ENCODE peak calls at places on chromosomes 13 and 19, in four cellular contexts. Q is adrenal gland, V is uterus, R is fibroblast of mammary gland. M is an unnamed sample.

GRCh38 chr19:46373573-46374359 is 26.9 kb downstream of the PPP5C start:
- DNase-seq in R (peak; percentile 21), V (peak; percentile 54), Q (no peak), M (peak; percentile 96)

GRCh38 chr13:66365101-66365500 is 865.0 kb downstream of the PCDH9 start:
- DNase-seq in V (no peak), R (no peak), Q (no peak), M (no peak)

GRCh38 chr13:77719128-77719527 is 21.6 kb downstream of the SLAIN1 start:
- DNase-seq in Q (no peak), V (no peak), R (no peak), M (no peak)

GRCh38 chr13:63408227-63409202 is 1992.9 kb upstream of the PCDH20 start:
- DNase-seq in Q (no peak), R (peak; percentile 31), V (no peak), M (no peak)

GRCh38 chr13:49625392-49626137 is 2.7 kb upstream of the ARL11 start:
- DNase-seq in R (peak; percentile 28), V (no peak), Q (peak; percentile 92), M (peak; percentile 66)

GRCh38 chr13:107767119-107767518 is 448.2 kb downstream of the LIG4 start:
- DNase-seq in Q (no peak), V (no peak), R (no peak), M (no peak)

GRCh38 chr13:60347174-60347573 is 49.8 kb upstream of the TDRD3 start:
- DNase-seq in V (no peak), Q (no peak), R (no peak), M (no peak)

GRCh38 chr13:112636401-112636975 is 48.5 kb upstream of the TUBGCP3 start:
- DNase-seq in V (peak; percentile 9), Q (no peak), R (no peak), M (no peak)

GRCh38 chr19:17765069-17765618 is 13.9 kb downstream of the FCHO1 start:
- DNase-seq in R (no peak), Q (peak; percentile 42), V (no peak), M (no peak)

GRCh38 chr13:93476175-93476574 is 249.6 kb downstream of the GPC6 start:
- DNase-seq in Q (no peak), V (no peak), R (peak; percentile 51), M (no peak)

GRCh38 chr19:28437390-28438346 is 775.3 kb downstream of the UQCRFS1 start:
- DNase-seq in Q (no peak), V (no peak), R (no peak), M (no peak)

GRCh38 chr13:73064991-73065390 is 6.2 kb downstream of the KLF5 start:
- DNase-seq in V (no peak), R (no peak), Q (no peak), M (no peak)

GRCh38 chr19:41957838-41958366 is 1.2 kb downstream of the RABAC1 start:
- DNase-seq in Q (peak; percentile 67), V (peak; percentile 64), R (peak; percentile 82), M (peak; percentile 88)
- H3K4me3 ChIP-seq in Q (peak overlapping the region; percentile 95), V (peak overlapping the region; percentile 88), R (peak overlapping the region; percentile 90), M (peak overlapping the region; percentile 99)

GRCh38 chr19:1229056-1229607 is 8.7 kb downstream of the CBARP start:
- DNase-seq in R (no peak), Q (no peak), V (no peak), M (no peak)
- H3K4me3 ChIP-seq in R (no peak overlapping the region), Q (no peak overlapping the region), V (no peak overlapping the region), M (no peak overlapping the region)

GRCh38 chr19:1471514-1472107 is 7.4 kb downstream of the C19orf25 start:
- DNase-seq in Q (no peak), R (no peak), V (no peak), M (no peak)
- H3K4me3 ChIP-seq in Q (no peak overlapping the region), R (no peak overlapping the region), V (no peak overlapping the region), M (no peak overlapping the region)

DNA sequence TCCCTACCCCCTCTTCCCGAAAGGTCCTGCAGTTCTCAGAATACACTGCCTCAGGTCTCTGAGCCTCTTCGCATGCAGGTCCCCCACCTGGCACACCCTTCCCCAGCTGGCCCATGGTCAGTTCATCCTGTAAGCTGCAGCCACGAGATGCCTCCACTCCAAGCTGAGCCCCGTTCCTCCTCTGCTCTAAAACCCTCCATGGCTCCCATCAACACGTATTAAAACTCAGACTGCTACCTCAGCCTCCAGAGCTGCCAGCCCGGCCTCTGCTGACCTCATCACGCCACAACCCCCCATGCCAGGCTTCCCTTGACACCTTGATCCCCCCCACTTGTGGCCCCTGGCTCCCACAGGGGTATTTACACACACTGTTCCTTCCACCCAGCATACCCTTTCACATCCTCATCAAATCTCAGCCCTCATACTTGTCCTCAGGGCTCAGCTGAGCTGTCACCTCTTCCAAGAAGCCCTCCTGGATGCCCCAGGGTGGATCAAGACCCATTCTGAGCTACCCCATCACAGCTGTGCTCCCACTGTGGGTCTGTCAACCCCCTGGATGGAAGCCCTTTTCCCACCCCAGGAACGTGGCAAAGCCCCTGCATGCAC is 48.9 kb downstream of the PTPRS start:
- DNase-seq in R (no peak), Q (no peak), V (no peak), M (no peak)
- H3K4me3 ChIP-seq in R (no peak overlapping the region), Q (peak overlapping the region; percentile 95), V (peak overlapping the region; percentile 95), M (peak overlapping the region; percentile 16)

GRCh38 chr13:37617162-37617561 is 18.6 kb upstream of the POSTN start:
- DNase-seq in Q (no peak), V (no peak), R (peak; percentile 55), M (no peak)
- H3K4me3 ChIP-seq in Q (no peak overlapping the region), V (no peak overlapping the region), R (no peak overlapping the region), M (no peak overlapping the region)

GRCh38 chr13:80337011-80337688 is 3.8 kb downstream of the SPRY2 start:
- DNase-seq in R (peak; percentile 25), Q (no peak), V (no peak), M (peak; percentile 73)

GRCh38 chr13:80336335-80336734 is 4.6 kb downstream of the SPRY2 start:
- DNase-seq in V (no peak), Q (no peak), R (peak; percentile 52), M (no peak)

GRCh38 chr13:80338781-80339577 is 1.9 kb downstream of the SPRY2 start:
- DNase-seq in V (peak; percentile 66), R (peak; percentile 79), Q (peak; percentile 76), M (peak; percentile 93)

GRCh38 chr13:80339578-80339840 is 1.4 kb downstream of the SPRY2 start:
- DNase-seq in V (no peak), Q (no peak), R (no peak), M (no peak)

DNA sequence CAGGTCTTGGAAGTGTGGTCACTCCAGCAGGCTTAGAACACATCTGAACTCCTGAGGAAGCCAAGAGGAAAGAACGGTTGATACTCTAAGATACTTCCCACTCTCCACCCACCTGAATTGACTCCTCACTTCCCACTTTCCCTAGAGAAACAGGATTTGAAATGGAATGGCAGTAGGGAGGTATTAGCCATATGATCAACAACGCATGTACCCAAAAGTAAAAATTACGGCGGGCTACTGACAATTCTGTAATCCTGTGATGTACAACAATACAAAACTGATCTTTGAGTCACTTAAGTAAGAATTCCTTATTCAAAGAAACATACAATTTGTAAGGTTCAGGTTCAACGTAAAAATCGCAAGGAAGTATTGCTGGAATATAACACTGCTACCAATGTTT is 3.2 kb downstream of the SPRY2 start:
- DNase-seq in Q (no peak), V (no peak), R (peak; percentile 52), M (no peak)
- H3K4me3 ChIP-seq in Q (peak overlapping the region; percentile 74), V (peak overlapping the region; percentile 78), R (peak overlapping the region; percentile 82), M (peak overlapping the region; percentile 90)

DNA sequence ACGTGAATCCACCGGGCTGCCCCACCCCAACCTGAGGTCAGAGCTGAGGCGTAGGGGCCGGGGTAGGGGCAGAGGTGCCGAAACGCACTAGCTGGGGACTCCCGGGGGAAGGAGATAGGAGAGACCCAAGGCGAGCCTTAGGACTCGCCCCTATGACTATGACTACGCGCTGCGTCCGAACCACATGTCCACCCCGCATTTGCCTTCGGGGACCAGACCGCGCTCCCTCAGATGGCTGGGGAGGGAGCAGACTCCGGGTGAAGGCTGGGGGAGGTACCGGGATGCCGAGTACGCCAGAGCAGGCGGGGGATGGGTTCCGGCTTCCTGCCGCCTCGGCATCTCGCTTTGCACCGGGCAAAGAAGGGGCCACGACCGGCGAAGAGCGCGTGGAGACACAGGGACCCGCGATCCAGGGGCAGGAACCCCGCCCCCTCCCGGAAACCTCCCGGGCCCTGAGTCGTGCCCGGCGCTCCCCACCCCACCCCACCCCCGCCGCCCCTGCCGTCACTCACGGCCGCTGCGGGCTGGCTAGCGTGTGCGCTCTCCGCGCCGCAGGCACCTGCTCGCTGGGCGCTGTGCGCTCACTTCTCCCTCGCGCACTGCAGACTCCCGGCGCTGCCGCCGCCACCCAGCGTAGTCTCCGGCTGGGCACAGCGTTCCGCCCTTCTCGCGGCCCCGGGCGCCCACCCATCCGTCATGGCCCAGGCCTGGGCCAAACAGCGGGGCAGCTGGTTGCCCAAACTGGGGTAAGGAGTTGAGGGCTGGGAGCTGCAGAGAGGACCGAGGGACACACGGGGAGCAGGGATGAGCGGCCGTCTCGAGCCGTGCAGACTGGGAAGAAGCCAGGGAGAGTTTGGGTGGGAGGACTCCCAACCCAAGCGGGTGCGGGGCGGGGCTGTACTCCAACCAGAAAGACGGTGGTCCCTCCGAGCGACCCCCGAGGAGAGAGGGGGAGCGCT is 603 bp upstream of the VSTM2B start:
- DNase-seq in R (no peak), V (no peak), Q (no peak), M (no peak)
- H3K4me3 ChIP-seq in R (no peak overlapping the region), V (no peak overlapping the region), Q (no peak overlapping the region), M (no peak overlapping the region)

M was measured in upper lobe of left lung.